ENCODE peak calls at places on chromosomes 7 and 10, in seven cellular contexts. One of them, this sample, is unnamed.

GRCh38 chr7:9022456-9022855 is 589.0 kb downstream of the NXPH1 start:
- DNase-seq in dorsolateral prefrontal cortex: no peak
- DNase-seq in HT1080: no peak
- DNase-seq in effector memory CD8-positive, alpha-beta T cell: no peak
- DNase-seq in H7: no peak
- DNase-seq in activated naive CD8-positive, alpha-beta T cell treated with anti-CD3 and anti-CD28 coated beads, Interleukin-2, amount 50 U/mL, for 24 hours: no peak
- DNase-seq in AG09309: no peak
- DNase-seq in this sample: no peak

GRCh38 chr10:66398653-66399052 is 527.2 kb upstream of the LRRTM3 start:
- DNase-seq in HT1080: no peak
- DNase-seq in H7: no peak
- DNase-seq in AG09309: no peak
- DNase-seq in effector memory CD8-positive, alpha-beta T cell: no peak
- DNase-seq in dorsolateral prefrontal cortex: no peak
- DNase-seq in activated naive CD8-positive, alpha-beta T cell treated with anti-CD3 and anti-CD28 coated beads, Interleukin-2, amount 50 U/mL, for 24 hours: no peak
- DNase-seq in this sample: no peak

GRCh38 chr7:5472432-5473315 is 49.0 kb upstream of the TNRC18 start:
- DNase-seq in HT1080: no peak
- DNase-seq in dorsolateral prefrontal cortex: no peak
- DNase-seq in AG09309: no peak
- DNase-seq in activated naive CD8-positive, alpha-beta T cell treated with anti-CD3 and anti-CD28 coated beads, Interleukin-2, amount 50 U/mL, for 24 hours: no peak
- DNase-seq in effector memory CD8-positive, alpha-beta T cell: no peak
- DNase-seq in H7: peak; percentile 60
- DNase-seq in this sample: no peak

GRCh38 chr10:49153971-49154370 is 20.1 kb upstream of the FAM170B start:
- DNase-seq in AG09309: no peak
- DNase-seq in HT1080: peak; percentile 51
- DNase-seq in activated naive CD8-positive, alpha-beta T cell treated with anti-CD3 and anti-CD28 coated beads, Interleukin-2, amount 50 U/mL, for 24 hours: no peak
- DNase-seq in H7: no peak
- DNase-seq in dorsolateral prefrontal cortex: no peak
- DNase-seq in effector memory CD8-positive, alpha-beta T cell: no peak
- DNase-seq in this sample: no peak

GRCh38 chr7:79296553-79297320 is 156.7 kb downstream of the MAGI2 start:
- DNase-seq in activated naive CD8-positive, alpha-beta T cell treated with anti-CD3 and anti-CD28 coated beads, Interleukin-2, amount 50 U/mL, for 24 hours: no peak
- DNase-seq in AG09309: no peak
- DNase-seq in HT1080: no peak
- DNase-seq in H7: no peak
- DNase-seq in dorsolateral prefrontal cortex: no peak
- DNase-seq in effector memory CD8-positive, alpha-beta T cell: no peak
- DNase-seq in this sample: no peak

GRCh38 chr7:139618482-139619366 is 95.2 kb downstream of the CLEC2L start:
- DNase-seq in effector memory CD8-positive, alpha-beta T cell: no peak
- DNase-seq in H7: peak; percentile 67
- DNase-seq in dorsolateral prefrontal cortex: peak; percentile 54
- DNase-seq in HT1080: peak; percentile 29
- DNase-seq in AG09309: no peak
- DNase-seq in activated naive CD8-positive, alpha-beta T cell treated with anti-CD3 and anti-CD28 coated beads, Interleukin-2, amount 50 U/mL, for 24 hours: peak; percentile 56
- DNase-seq in this sample: no peak

GRCh38 chr7:45714521-45714820 is 140.3 kb downstream of the ADCY1 start:
- DNase-seq in H7: no peak
- DNase-seq in AG09309: no peak
- DNase-seq in effector memory CD8-positive, alpha-beta T cell: no peak
- DNase-seq in HT1080: no peak
- DNase-seq in dorsolateral prefrontal cortex: no peak
- DNase-seq in activated naive CD8-positive, alpha-beta T cell treated with anti-CD3 and anti-CD28 coated beads, Interleukin-2, amount 50 U/mL, for 24 hours: no peak
- DNase-seq in this sample: no peak

GRCh38 chr7:30366606-30367005 is 82.2 kb downstream of the ZNRF2 start:
- DNase-seq in H7: no peak
- DNase-seq in AG09309: no peak
- DNase-seq in effector memory CD8-positive, alpha-beta T cell: no peak
- DNase-seq in activated naive CD8-positive, alpha-beta T cell treated with anti-CD3 and anti-CD28 coated beads, Interleukin-2, amount 50 U/mL, for 24 hours: no peak
- DNase-seq in dorsolateral prefrontal cortex: no peak
- DNase-seq in HT1080: peak; percentile 21
- DNase-seq in this sample: no peak

GRCh38 chr7:74707216-74707615 is 49.7 kb downstream of the GTF2I start:
- DNase-seq in HT1080: no peak
- DNase-seq in effector memory CD8-positive, alpha-beta T cell: no peak
- DNase-seq in AG09309: no peak
- DNase-seq in activated naive CD8-positive, alpha-beta T cell treated with anti-CD3 and anti-CD28 coated beads, Interleukin-2, amount 50 U/mL, for 24 hours: no peak
- DNase-seq in H7: no peak
- DNase-seq in dorsolateral prefrontal cortex: no peak
- DNase-seq in this sample: no peak

GRCh38 chr10:86288695-86289576 is 77.7 kb downstream of the GRID1 start:
- DNase-seq in effector memory CD8-positive, alpha-beta T cell: no peak
- DNase-seq in dorsolateral prefrontal cortex: no peak
- DNase-seq in activated naive CD8-positive, alpha-beta T cell treated with anti-CD3 and anti-CD28 coated beads, Interleukin-2, amount 50 U/mL, for 24 hours: no peak
- DNase-seq in HT1080: no peak
- DNase-seq in H7: no peak
- DNase-seq in AG09309: no peak
- DNase-seq in this sample: no peak

GRCh38 chr7:7670490-7670889 is 29.9 kb downstream of the UMAD1 start:
- DNase-seq in effector memory CD8-positive, alpha-beta T cell: no peak
- DNase-seq in HT1080: no peak
- DNase-seq in activated naive CD8-positive, alpha-beta T cell treated with anti-CD3 and anti-CD28 coated beads, Interleukin-2, amount 50 U/mL, for 24 hours: no peak
- DNase-seq in H7: no peak
- DNase-seq in AG09309: no peak
- DNase-seq in dorsolateral prefrontal cortex: no peak
- DNase-seq in this sample: no peak

GRCh38 chr10:97534746-97535367 is 36.1 kb downstream of the UBTD1 start:
- DNase-seq in activated naive CD8-positive, alpha-beta T cell treated with anti-CD3 and anti-CD28 coated beads, Interleukin-2, amount 50 U/mL, for 24 hours: peak; percentile 55
- DNase-seq in dorsolateral prefrontal cortex: peak; percentile 36
- DNase-seq in HT1080: peak; percentile 48
- DNase-seq in H7: peak; percentile 91
- DNase-seq in AG09309: no peak
- DNase-seq in effector memory CD8-positive, alpha-beta T cell: no peak
- DNase-seq in this sample: no peak

GRCh38 chr10:129046074-129046681 is 420.9 kb upstream of the MGMT start:
- DNase-seq in dorsolateral prefrontal cortex: no peak
- DNase-seq in HT1080: no peak
- DNase-seq in effector memory CD8-positive, alpha-beta T cell: no peak
- DNase-seq in AG09309: no peak
- DNase-seq in H7: no peak
- DNase-seq in activated naive CD8-positive, alpha-beta T cell treated with anti-CD3 and anti-CD28 coated beads, Interleukin-2, amount 50 U/mL, for 24 hours: no peak
- DNase-seq in this sample: no peak

GRCh38 chr10:68957284-68957615 is 1.3 kb downstream of the DDX21 start:
- DNase-seq in dorsolateral prefrontal cortex: no peak
- DNase-seq in AG09309: no peak
- DNase-seq in activated naive CD8-positive, alpha-beta T cell treated with anti-CD3 and anti-CD28 coated beads, Interleukin-2, amount 50 U/mL, for 24 hours: no peak
- DNase-seq in HT1080: no peak
- DNase-seq in H7: no peak
- DNase-seq in effector memory CD8-positive, alpha-beta T cell: no peak
- DNase-seq in this sample: no peak

GRCh38 chr7:27165655-27166474 is 528 bp upstream of the HOXA9 start:
- DNase-seq in AG09309: peak; percentile 98
- DNase-seq in H7: no peak
- DNase-seq in HT1080: no peak
- DNase-seq in activated naive CD8-positive, alpha-beta T cell treated with anti-CD3 and anti-CD28 coated beads, Interleukin-2, amount 50 U/mL, for 24 hours: no peak
- DNase-seq in effector memory CD8-positive, alpha-beta T cell: no peak
- DNase-seq in dorsolateral prefrontal cortex: no peak
- DNase-seq in this sample: peak; percentile 90

GRCh38 chr10:72015868-72016267 is 51.7 kb downstream of the CHST3 start:
- DNase-seq in AG09309: no peak
- DNase-seq in activated naive CD8-positive, alpha-beta T cell treated with anti-CD3 and anti-CD28 coated beads, Interleukin-2, amount 50 U/mL, for 24 hours: no peak
- DNase-seq in effector memory CD8-positive, alpha-beta T cell: no peak
- DNase-seq in HT1080: no peak
- DNase-seq in dorsolateral prefrontal cortex: no peak
- DNase-seq in H7: no peak
- DNase-seq in this sample: no peak

GRCh38 chr10:120746016-120746755 is 105.0 kb upstream of the WDR11 start:
- DNase-seq in effector memory CD8-positive, alpha-beta T cell: no peak
- DNase-seq in HT1080: no peak
- DNase-seq in AG09309: no peak
- DNase-seq in H7: no peak
- DNase-seq in activated naive CD8-positive, alpha-beta T cell treated with anti-CD3 and anti-CD28 coated beads, Interleukin-2, amount 50 U/mL, for 24 hours: no peak
- DNase-seq in dorsolateral prefrontal cortex: no peak
- DNase-seq in this sample: no peak

GRCh38 chr7:101502466-101503098 is 126.5 kb downstream of the MYL10 start:
- DNase-seq in dorsolateral prefrontal cortex: no peak
- DNase-seq in effector memory CD8-positive, alpha-beta T cell: no peak
- DNase-seq in HT1080: no peak
- DNase-seq in H7: peak; percentile 68
- DNase-seq in activated naive CD8-positive, alpha-beta T cell treated with anti-CD3 and anti-CD28 coated beads, Interleukin-2, amount 50 U/mL, for 24 hours: no peak
- DNase-seq in AG09309: no peak
- DNase-seq in this sample: no peak

GRCh38 chr7:143958781-143959180 is 4.1 kb downstream of the OR2F1 start:
- DNase-seq in effector memory CD8-positive, alpha-beta T cell: no peak
- DNase-seq in AG09309: no peak
- DNase-seq in H7: peak; percentile 10
- DNase-seq in HT1080: no peak
- DNase-seq in activated naive CD8-positive, alpha-beta T cell treated with anti-CD3 and anti-CD28 coated beads, Interleukin-2, amount 50 U/mL, for 24 hours: no peak
- DNase-seq in dorsolateral prefrontal cortex: no peak
- DNase-seq in this sample: no peak

GRCh38 chr10:53737132-53737531 is 964.5 kb upstream of the MBL2 start:
- DNase-seq in effector memory CD8-positive, alpha-beta T cell: no peak
- DNase-seq in activated naive CD8-positive, alpha-beta T cell treated with anti-CD3 and anti-CD28 coated beads, Interleukin-2, amount 50 U/mL, for 24 hours: no peak
- DNase-seq in H7: no peak
- DNase-seq in HT1080: no peak
- DNase-seq in AG09309: no peak
- DNase-seq in dorsolateral prefrontal cortex: no peak
- DNase-seq in this sample: no peak

GRCh38 chr10:104318810-104319684 is 19.2 kb downstream of the ITPRIP start:
- DNase-seq in AG09309: no peak
- DNase-seq in effector memory CD8-positive, alpha-beta T cell: no peak
- DNase-seq in H7: no peak
- DNase-seq in HT1080: no peak
- DNase-seq in dorsolateral prefrontal cortex: no peak
- DNase-seq in activated naive CD8-positive, alpha-beta T cell treated with anti-CD3 and anti-CD28 coated beads, Interleukin-2, amount 50 U/mL, for 24 hours: no peak
- DNase-seq in this sample: no peak

GRCh38 chr10:24851595-24851994 is 100.8 kb downstream of the PRTFDC1 start:
- DNase-seq in dorsolateral prefrontal cortex: no peak
- DNase-seq in effector memory CD8-positive, alpha-beta T cell: no peak
- DNase-seq in AG09309: no peak
- DNase-seq in HT1080: no peak
- DNase-seq in activated naive CD8-positive, alpha-beta T cell treated with anti-CD3 and anti-CD28 coated beads, Interleukin-2, amount 50 U/mL, for 24 hours: no peak
- DNase-seq in H7: no peak
- DNase-seq in this sample: no peak

GRCh38 chr7:14999331-14999730 is 96.8 kb upstream of the DGKB start:
- DNase-seq in effector memory CD8-positive, alpha-beta T cell: no peak
- DNase-seq in AG09309: no peak
- DNase-seq in dorsolateral prefrontal cortex: no peak
- DNase-seq in HT1080: peak; percentile 42
- DNase-seq in H7: no peak
- DNase-seq in activated naive CD8-positive, alpha-beta T cell treated with anti-CD3 and anti-CD28 coated beads, Interleukin-2, amount 50 U/mL, for 24 hours: no peak
- DNase-seq in this sample: no peak

GRCh38 chr10:7738536-7739407 is 35.7 kb downstream of the ITIH2 start:
- DNase-seq in HT1080: no peak
- DNase-seq in effector memory CD8-positive, alpha-beta T cell: no peak
- DNase-seq in H7: no peak
- DNase-seq in activated naive CD8-positive, alpha-beta T cell treated with anti-CD3 and anti-CD28 coated beads, Interleukin-2, amount 50 U/mL, for 24 hours: no peak
- DNase-seq in AG09309: no peak
- DNase-seq in dorsolateral prefrontal cortex: no peak
- DNase-seq in this sample: no peak

GRCh38 chr7:117259626-117260025 is 63.2 kb downstream of the WNT2 start:
- DNase-seq in dorsolateral prefrontal cortex: no peak
- DNase-seq in AG09309: no peak
- DNase-seq in effector memory CD8-positive, alpha-beta T cell: no peak
- DNase-seq in H7: no peak
- DNase-seq in HT1080: no peak
- DNase-seq in activated naive CD8-positive, alpha-beta T cell treated with anti-CD3 and anti-CD28 coated beads, Interleukin-2, amount 50 U/mL, for 24 hours: no peak
- DNase-seq in this sample: peak; percentile 41

GRCh38 chr10:124125305-124126116 is 32.1 kb upstream of the CHST15 start:
- DNase-seq in H7: peak; percentile 84
- DNase-seq in activated naive CD8-positive, alpha-beta T cell treated with anti-CD3 and anti-CD28 coated beads, Interleukin-2, amount 50 U/mL, for 24 hours: no peak
- DNase-seq in AG09309: no peak
- DNase-seq in HT1080: peak; percentile 28
- DNase-seq in effector memory CD8-positive, alpha-beta T cell: no peak
- DNase-seq in dorsolateral prefrontal cortex: no peak
- DNase-seq in this sample: no peak

GRCh38 chr7:7956531-7957221 is 11.9 kb upstream of the GLCCI1 start:
- DNase-seq in AG09309: peak; percentile 40
- DNase-seq in HT1080: no peak
- DNase-seq in activated naive CD8-positive, alpha-beta T cell treated with anti-CD3 and anti-CD28 coated beads, Interleukin-2, amount 50 U/mL, for 24 hours: no peak
- DNase-seq in H7: no peak
- DNase-seq in effector memory CD8-positive, alpha-beta T cell: no peak
- DNase-seq in dorsolateral prefrontal cortex: no peak
- DNase-seq in this sample: peak; percentile 24

GRCh38 chr10:128000660-128001059 is 93.8 kb downstream of the PTPRE start:
- DNase-seq in effector memory CD8-positive, alpha-beta T cell: no peak
- DNase-seq in dorsolateral prefrontal cortex: no peak
- DNase-seq in HT1080: peak; percentile 75
- DNase-seq in H7: no peak
- DNase-seq in activated naive CD8-positive, alpha-beta T cell treated with anti-CD3 and anti-CD28 coated beads, Interleukin-2, amount 50 U/mL, for 24 hours: no peak
- DNase-seq in AG09309: no peak
- DNase-seq in this sample: no peak

GRCh38 chr7:96675548-96675947 is 34.1 kb downstream of the SEM1 start:
- DNase-seq in HT1080: no peak
- DNase-seq in AG09309: no peak
- DNase-seq in activated naive CD8-positive, alpha-beta T cell treated with anti-CD3 and anti-CD28 coated beads, Interleukin-2, amount 50 U/mL, for 24 hours: no peak
- DNase-seq in dorsolateral prefrontal cortex: no peak
- DNase-seq in H7: no peak
- DNase-seq in effector memory CD8-positive, alpha-beta T cell: no peak
- DNase-seq in this sample: no peak

GRCh38 chr7:105610165-105610930 is 29.1 kb upstream of the EFCAB10 start:
- DNase-seq in dorsolateral prefrontal cortex: no peak
- DNase-seq in activated naive CD8-positive, alpha-beta T cell treated with anti-CD3 and anti-CD28 coated beads, Interleukin-2, amount 50 U/mL, for 24 hours: no peak
- DNase-seq in effector memory CD8-positive, alpha-beta T cell: no peak
- DNase-seq in H7: no peak
- DNase-seq in AG09309: no peak
- DNase-seq in HT1080: no peak
- DNase-seq in this sample: no peak

GRCh38 chr7:128167316-128167691 is 73.8 kb upstream of the LEP start:
- DNase-seq in dorsolateral prefrontal cortex: no peak
- DNase-seq in HT1080: peak; percentile 34
- DNase-seq in H7: peak; percentile 83
- DNase-seq in activated naive CD8-positive, alpha-beta T cell treated with anti-CD3 and anti-CD28 coated beads, Interleukin-2, amount 50 U/mL, for 24 hours: peak; percentile 36
- DNase-seq in AG09309: no peak
- DNase-seq in effector memory CD8-positive, alpha-beta T cell: no peak
- DNase-seq in this sample: no peak

GRCh38 chr10:10642741-10643280 is 374.9 kb upstream of the CELF2 start:
- DNase-seq in activated naive CD8-positive, alpha-beta T cell treated with anti-CD3 and anti-CD28 coated beads, Interleukin-2, amount 50 U/mL, for 24 hours: no peak
- DNase-seq in H7: no peak
- DNase-seq in effector memory CD8-positive, alpha-beta T cell: no peak
- DNase-seq in AG09309: no peak
- DNase-seq in HT1080: no peak
- DNase-seq in dorsolateral prefrontal cortex: no peak
- DNase-seq in this sample: no peak

GRCh38 chr7:65382452-65382851 is 8.8 kb downstream of the ZNF92 start:
- DNase-seq in H7: no peak
- DNase-seq in effector memory CD8-positive, alpha-beta T cell: no peak
- DNase-seq in AG09309: no peak
- DNase-seq in dorsolateral prefrontal cortex: no peak
- DNase-seq in activated naive CD8-positive, alpha-beta T cell treated with anti-CD3 and anti-CD28 coated beads, Interleukin-2, amount 50 U/mL, for 24 hours: no peak
- DNase-seq in HT1080: no peak
- DNase-seq in this sample: no peak